ENCODE peak calls at places on chromosomes 1 and 21, in nine cellular contexts. P, X, B, J, M, H, K, L and F are unnamed samples.

GRCh38 chr1:218642033-218642954 is 297.2 kb downstream of the TGFB2 start:
- DNase-seq in P (no peak), L (peak), H (no peak), X (no peak), M (no peak), J (peak), K (no peak), B (peak), F (no peak)

GRCh38 chr1:223269006-223269405 is 95.0 kb downstream of the SUSD4 start:
- DNase-seq in X (no peak), L (no peak), B (no peak), P (no peak), M (no peak), H (no peak), K (no peak), J (no peak), F (no peak)

GRCh38 chr1:72498393-72498792 is 216.1 kb upstream of the NEGR1 start:
- DNase-seq in H (no peak), P (no peak), K (no peak), M (no peak), X (no peak), L (peak), J (no peak), B (no peak), F (no peak)

GRCh38 chr1:240138867-240139266 is 47.2 kb downstream of the FMN2 start:
- DNase-seq in J (no peak), H (no peak), L (no peak), M (no peak), X (no peak), P (no peak), B (no peak), K (no peak), F (no peak)

GRCh38 chr1:79887059-79887458 is 880.5 kb upstream of the ADGRL4 start:
- DNase-seq in L (no peak), H (no peak), K (no peak), X (no peak), M (no peak), P (no peak), J (no peak), B (no peak), F (no peak)

GRCh38 chr1:94926365-94926914 is 470 bp downstream of the CNN3 start:
- DNase-seq in X (no peak), M (peak), H (peak), B (peak), P (peak), L (peak), K (no peak), J (peak), F (no peak)

GRCh38 chr1:205504311-205505075 is at the start of gene CDK18:
- DNase-seq in M (peak), J (peak), P (peak), H (peak), B (peak), L (no peak), K (no peak), X (no peak), F (no peak)

GRCh38 chr1:30525980-30526651 is 197.3 kb downstream of the MATN1 start:
- DNase-seq in B (peak), X (no peak), M (no peak), L (peak), K (peak), H (peak), J (peak), P (peak), F (no peak)

GRCh38 chr1:154179951-154180687 is 11.8 kb downstream of the TPM3 start:
- DNase-seq in J (no peak), X (no peak), L (no peak), B (no peak), K (no peak), P (no peak), M (no peak), H (no peak), F (peak)

GRCh38 chr1:28266920-28267322 is 7.6 kb downstream of the SESN2 start:
- DNase-seq in K (no peak), H (no peak), X (no peak), L (no peak), M (no peak), J (no peak), B (no peak), P (no peak), F (no peak)

GRCh38 chr1:207644852-207645631 is at the start of gene CR1L:
- DNase-seq in J (peak), X (no peak), P (peak), K (peak), M (peak), H (peak), B (peak), L (peak), F (no peak)

GRCh38 chr1:204391629-204392028 is 20.0 kb downstream of the PPP1R15B start:
- DNase-seq in L (no peak), B (no peak), K (no peak), M (no peak), P (no peak), J (no peak), X (no peak), H (no peak), F (no peak)

GRCh38 chr1:51156752-51157151 is 54.7 kb downstream of the C1orf185 start:
- DNase-seq in X (no peak), P (no peak), J (no peak), K (no peak), L (no peak), M (no peak), B (no peak), H (no peak), F (no peak)

GRCh38 chr1:197453376-197454058 is 185.5 kb downstream of the CRB1 start:
- DNase-seq in P (no peak), M (no peak), B (no peak), H (no peak), L (no peak), J (no peak), X (no peak), K (no peak), F (no peak)

GRCh38 chr1:66867501-66867900 is 57.2 kb downstream of the DNAI4 start:
- DNase-seq in J (no peak), K (no peak), B (no peak), X (no peak), L (no peak), H (no peak), P (no peak), M (no peak), F (no peak)

GRCh38 chr1:23902611-23903278 is 10.4 kb downstream of the CNR2 start:
- DNase-seq in L (no peak), K (no peak), P (no peak), B (no peak), J (peak), M (no peak), X (no peak), H (no peak), F (no peak)

GRCh38 chr21:14482165-14482564 is 64.0 kb downstream of the SAMSN1 start:
- DNase-seq in X (no peak), B (no peak), L (no peak), P (no peak), H (no peak), J (no peak), K (no peak), M (no peak), F (peak)

GRCh38 chr1:206955476-206956312 is 9.4 kb upstream of the PIGR start:
- DNase-seq in P (no peak), H (no peak), B (no peak), L (peak), X (no peak), M (no peak), J (no peak), K (no peak), F (no peak)

GRCh38 chr1:156659672-156659993 is 17.6 kb downstream of the NES start:
- DNase-seq in P (no peak), M (no peak), B (no peak), J (no peak), H (no peak), K (no peak), X (no peak), L (no peak), F (no peak)

GRCh38 chr21:45266518-45267389 is 20.9 kb downstream of the POFUT2 start:
- DNase-seq in L (no peak), M (peak), B (peak), X (no peak), K (no peak), J (no peak), P (no peak), H (peak), F (no peak)

GRCh38 chr1:74083128-74083527 is 114.8 kb downstream of the LRRIQ3 start:
- DNase-seq in X (no peak), B (no peak), H (no peak), L (no peak), K (no peak), J (no peak), P (no peak), M (no peak), F (no peak)

GRCh38 chr1:234782821-234783220 is 172.8 kb upstream of the IRF2BP2 start:
- DNase-seq in J (no peak), P (no peak), L (peak), M (no peak), H (no peak), X (no peak), B (no peak), K (no peak), F (no peak)

GRCh38 chr1:24195146-24195545 is 8.1 kb upstream of the IFNLR1 start:
- DNase-seq in X (no peak), H (no peak), J (no peak), P (no peak), L (no peak), B (no peak), M (no peak), K (no peak), F (no peak)

GRCh38 chr1:88780485-88780884 is 96.4 kb downstream of the PKN2 start:
- DNase-seq in J (no peak), B (no peak), H (no peak), K (no peak), X (no peak), M (no peak), P (no peak), L (no peak), F (no peak)

GRCh38 chr21:43590220-43590619 is 69.1 kb downstream of the HSF2BP start:
- DNase-seq in H (peak), K (no peak), L (peak), M (no peak), B (peak), P (no peak), X (no peak), J (no peak), F (no peak)

GRCh38 chr1:36586146-36586545 is 103.4 kb upstream of the CSF3R start:
- DNase-seq in P (no peak), K (no peak), X (no peak), H (no peak), B (no peak), L (no peak), M (no peak), J (no peak), F (no peak)

GRCh38 chr21:43740497-43741156 is 21.7 kb downstream of the PDXK start:
- DNase-seq in P (no peak), L (peak), M (no peak), K (no peak), J (no peak), B (no peak), H (no peak), X (no peak), F (no peak)

GRCh38 chr1:16120411-16120810 is 35.5 kb downstream of the EPHA2 start:
- DNase-seq in H (no peak), M (no peak), B (no peak), P (no peak), J (no peak), K (no peak), X (no peak), L (peak), F (no peak)

GRCh38 chr1:192604979-192605620 is 29.5 kb downstream of the RGS1 start:
- DNase-seq in M (no peak), H (no peak), X (no peak), B (peak), K (no peak), L (peak), P (no peak), J (no peak), F (peak)

GRCh38 chr1:107264561-107264960 is 123.7 kb downstream of the NTNG1 start:
- DNase-seq in K (no peak), H (peak), J (no peak), M (no peak), X (no peak), P (no peak), L (no peak), B (peak), F (no peak)